ENCODE peak calls at places on chromosomes 1 and 21, in four cellular contexts. One of them, this sample, is unnamed.

GRCh38 chr1:4825841-4826450 is 171.5 kb downstream of the AJAP1 start:
- DNase-seq in H9: peak
- DNase-seq in Peyer's patch: no peak
- DNase-seq in RWPE1: peak
- DNase-seq in this sample: peak

GRCh38 chr1:161119379-161120061 is 1.6 kb downstream of the NIT1 start:
- DNase-seq in H9: peak
- DNase-seq in Peyer's patch: peak
- DNase-seq in RWPE1: peak
- DNase-seq in this sample: no peak

GRCh38 chr1:116338400-116338799 is 34.6 kb upstream of the ATP1A1 start:
- DNase-seq in H9: no peak
- DNase-seq in Peyer's patch: no peak
- DNase-seq in RWPE1: no peak
- DNase-seq in this sample: no peak

GRCh38 chr1:216054593-216054992 is 368.7 kb downstream of the USH2A start:
- DNase-seq in H9: no peak
- DNase-seq in Peyer's patch: no peak
- DNase-seq in RWPE1: no peak
- DNase-seq in this sample: no peak

GRCh38 chr1:68974447-68974846 is 477.6 kb upstream of the DEPDC1 start:
- DNase-seq in H9: no peak
- DNase-seq in Peyer's patch: no peak
- DNase-seq in RWPE1: no peak
- DNase-seq in this sample: no peak

GRCh38 chr1:194420706-194421105 is 1234.3 kb upstream of the B3GALT2 start:
- DNase-seq in H9: no peak
- DNase-seq in Peyer's patch: no peak
- DNase-seq in RWPE1: no peak
- DNase-seq in this sample: no peak

GRCh38 chr1:112718691-112719418 is 3.7 kb upstream of the PPM1J start:
- DNase-seq in H9: peak
- DNase-seq in Peyer's patch: peak
- DNase-seq in RWPE1: peak
- DNase-seq in this sample: peak

GRCh38 chr21:44696572-44696971 is 400 bp upstream of the KRTAP10-12 start:
- DNase-seq in H9: no peak
- DNase-seq in Peyer's patch: no peak
- DNase-seq in RWPE1: no peak
- DNase-seq in this sample: no peak

GRCh38 chr1:216665891-216666290 is 57.3 kb downstream of the ESRRG start:
- DNase-seq in H9: no peak
- DNase-seq in Peyer's patch: no peak
- DNase-seq in RWPE1: no peak
- DNase-seq in this sample: no peak

GRCh38 chr21:27024316-27024715 is 57.4 kb upstream of the ADAMTS5 start:
- DNase-seq in H9: no peak
- DNase-seq in Peyer's patch: no peak
- DNase-seq in RWPE1: no peak
- DNase-seq in this sample: no peak

GRCh38 chr21:43865471-43866181 is 603 bp downstream of the AGPAT3 start:
- DNase-seq in H9: no peak
- DNase-seq in Peyer's patch: peak
- DNase-seq in RWPE1: peak
- DNase-seq in this sample: peak

GRCh38 chr1:229171934-229172333 is 99.0 kb upstream of the RAB4A start:
- DNase-seq in H9: peak
- DNase-seq in Peyer's patch: peak
- DNase-seq in RWPE1: no peak
- DNase-seq in this sample: no peak

GRCh38 chr1:27572679-27573426 is 31.1 kb downstream of the AHDC1 start:
- DNase-seq in H9: no peak
- DNase-seq in Peyer's patch: no peak
- DNase-seq in RWPE1: no peak
- DNase-seq in this sample: peak

GRCh38 chr1:186244825-186245224 is 130.2 kb downstream of the TPR start:
- DNase-seq in H9: peak
- DNase-seq in Peyer's patch: no peak
- DNase-seq in RWPE1: no peak
- DNase-seq in this sample: peak
- TF ChIP-seq CTCF in H9: peak
- TF ChIP-seq CTCF in Peyer's patch: no peak
- TF ChIP-seq CTCF in RWPE1: no peak
- TF ChIP-seq CTCF in this sample: no peak

GRCh38 chr1:30965914-30966313 is 57.4 kb upstream of the SDC3 start:
- DNase-seq in H9: no peak
- DNase-seq in Peyer's patch: no peak
- DNase-seq in RWPE1: no peak
- DNase-seq in this sample: no peak

GRCh38 chr1:30968220-30968971 is 59.8 kb upstream of the SDC3 start:
- DNase-seq in H9: no peak
- DNase-seq in Peyer's patch: no peak
- DNase-seq in RWPE1: no peak
- DNase-seq in this sample: no peak

GRCh38 chr1:30966690-30967369 is 58.3 kb upstream of the SDC3 start:
- DNase-seq in H9: no peak
- DNase-seq in Peyer's patch: no peak
- DNase-seq in RWPE1: peak
- DNase-seq in this sample: no peak

GRCh38 chr1:30974536-30974935 is 66.0 kb upstream of the SDC3 start:
- DNase-seq in H9: no peak
- DNase-seq in Peyer's patch: no peak
- DNase-seq in RWPE1: no peak
- DNase-seq in this sample: no peak

GRCh38 chr1:30969903-30970302 is 61.3 kb upstream of the SDC3 start:
- DNase-seq in H9: no peak
- DNase-seq in Peyer's patch: no peak
- DNase-seq in RWPE1: no peak
- DNase-seq in this sample: no peak
- TF ChIP-seq CTCF in H9: no peak
- TF ChIP-seq CTCF in Peyer's patch: no peak
- TF ChIP-seq CTCF in RWPE1: no peak
- TF ChIP-seq CTCF in this sample: no peak

DNA sequence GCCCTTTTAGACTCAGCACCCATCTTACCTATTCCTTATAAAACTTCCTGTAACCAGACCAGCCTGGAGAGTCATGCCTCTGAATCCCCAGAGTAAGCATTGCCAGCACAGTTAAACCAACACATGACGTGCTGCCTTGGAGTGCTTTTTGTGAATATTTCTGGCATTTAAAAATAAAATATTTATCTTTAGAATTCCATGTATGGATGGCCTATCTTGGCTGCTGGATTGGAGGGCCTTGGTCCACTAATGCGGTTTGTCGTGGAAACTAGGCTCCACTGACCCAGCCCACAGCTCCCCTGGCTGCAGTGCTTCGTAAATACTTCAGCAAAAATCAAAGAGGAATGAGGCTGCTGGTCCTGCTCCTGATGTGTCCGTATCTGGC is 17.5 kb downstream of the MTARC1 start:
- DNase-seq in H9: no peak
- DNase-seq in Peyer's patch: no peak
- DNase-seq in RWPE1: no peak
- DNase-seq in this sample: no peak
- TF ChIP-seq CTCF in H9: no peak
- TF ChIP-seq CTCF in Peyer's patch: no peak
- TF ChIP-seq CTCF in RWPE1: no peak
- TF ChIP-seq CTCF in this sample: no peak

GRCh38 chr1:63688302-63688701 is 85.5 kb upstream of the ROR1 start:
- DNase-seq in H9: no peak
- DNase-seq in Peyer's patch: no peak
- DNase-seq in RWPE1: no peak
- DNase-seq in this sample: no peak
- TF ChIP-seq CTCF in H9: no peak
- TF ChIP-seq CTCF in Peyer's patch: no peak
- TF ChIP-seq CTCF in RWPE1: no peak
- TF ChIP-seq CTCF in this sample: no peak

GRCh38 chr1:29256979-29257804 is 20.9 kb downstream of the PTPRU start:
- DNase-seq in H9: no peak
- DNase-seq in Peyer's patch: no peak
- DNase-seq in RWPE1: no peak
- DNase-seq in this sample: peak

GRCh38 chr1:29260531-29260930 is 24.2 kb downstream of the PTPRU start:
- DNase-seq in H9: peak
- DNase-seq in Peyer's patch: no peak
- DNase-seq in RWPE1: no peak
- DNase-seq in this sample: no peak

GRCh38 chr1:29258189-29258973 is 22.1 kb downstream of the PTPRU start:
- DNase-seq in H9: no peak
- DNase-seq in Peyer's patch: no peak
- DNase-seq in RWPE1: no peak
- DNase-seq in this sample: no peak

GRCh38 chr1:29258974-29259801 is 22.9 kb downstream of the PTPRU start:
- DNase-seq in H9: peak
- DNase-seq in Peyer's patch: no peak
- DNase-seq in RWPE1: no peak
- DNase-seq in this sample: peak

GRCh38 chr1:29259802-29260441 is 23.6 kb downstream of the PTPRU start:
- DNase-seq in H9: peak
- DNase-seq in Peyer's patch: peak
- DNase-seq in RWPE1: peak
- DNase-seq in this sample: peak
- TF ChIP-seq CTCF in H9: no peak
- TF ChIP-seq CTCF in Peyer's patch: no peak
- TF ChIP-seq CTCF in RWPE1: no peak
- TF ChIP-seq CTCF in this sample: no peak

GRCh38 chr1:91829293-91830153 is 56.4 kb downstream of the TGFBR3 start:
- DNase-seq in H9: no peak
- DNase-seq in Peyer's patch: no peak
- DNase-seq in RWPE1: no peak
- DNase-seq in this sample: no peak

GRCh38 chr1:91828583-91829281 is 57.2 kb downstream of the TGFBR3 start:
- DNase-seq in H9: no peak
- DNase-seq in Peyer's patch: peak
- DNase-seq in RWPE1: no peak
- DNase-seq in this sample: no peak

GRCh38 chr1:91828007-91828321 is 58.0 kb downstream of the TGFBR3 start:
- DNase-seq in H9: no peak
- DNase-seq in Peyer's patch: no peak
- DNase-seq in RWPE1: no peak
- DNase-seq in this sample: no peak

GRCh38 chr1:91831132-91831930 is 54.6 kb downstream of the TGFBR3 start:
- DNase-seq in H9: no peak
- DNase-seq in Peyer's patch: no peak
- DNase-seq in RWPE1: no peak
- DNase-seq in this sample: no peak

DNA sequence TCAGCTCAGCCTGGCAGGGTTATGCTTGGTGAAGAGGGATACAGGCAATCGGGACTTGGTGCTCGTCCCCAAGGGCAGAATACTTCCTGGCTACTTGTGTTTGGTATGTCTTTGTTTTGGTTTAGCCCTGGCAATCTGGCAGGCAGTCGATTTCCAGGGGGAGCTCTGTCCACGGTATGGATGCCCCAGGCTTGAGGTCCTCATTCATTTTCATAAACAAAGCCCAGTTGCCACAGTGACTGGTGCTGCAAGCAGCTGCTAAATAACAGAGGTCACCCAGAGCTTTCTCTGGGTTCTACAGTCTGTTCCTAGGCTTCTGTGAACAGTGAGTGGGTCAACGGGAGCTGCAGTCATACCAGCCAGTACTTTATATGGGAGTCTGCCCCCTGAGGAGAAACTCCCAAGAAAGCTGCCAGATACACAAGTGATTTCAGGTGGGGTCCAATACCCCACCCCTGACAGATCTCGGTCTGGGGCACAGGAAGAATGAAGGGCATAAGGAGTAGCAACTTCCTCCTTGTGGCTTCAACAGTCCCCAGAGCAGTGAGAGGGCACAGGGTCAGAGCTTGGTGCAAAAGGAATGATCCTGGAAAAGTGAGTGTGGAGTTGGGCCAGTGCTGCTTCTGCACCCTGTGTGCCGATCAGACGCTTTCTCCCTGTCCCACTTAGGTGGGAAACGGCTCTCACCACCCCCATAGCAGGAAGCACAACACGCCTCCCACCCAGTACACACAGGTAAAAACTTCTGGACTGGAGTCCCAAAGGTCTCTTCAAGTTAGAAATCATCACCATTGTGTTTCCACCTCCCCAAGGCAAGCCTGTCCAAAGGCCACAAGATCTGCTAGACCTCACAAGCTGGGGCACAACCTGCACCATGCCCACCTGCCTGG is 55.5 kb downstream of the TGFBR3 start:
- DNase-seq in H9: no peak
- DNase-seq in Peyer's patch: peak
- DNase-seq in RWPE1: no peak
- DNase-seq in this sample: no peak
- TF ChIP-seq CTCF in H9: no peak
- TF ChIP-seq CTCF in Peyer's patch: no peak
- TF ChIP-seq CTCF in RWPE1: no peak
- TF ChIP-seq CTCF in this sample: no peak

This sample was measured in nephron progenitor cell.